ENCODE peak calls at places on chromosomes 7 and 10, in six cellular contexts. L is left lung, Q is foreskin keratinocyte, U is upper lobe of right lung, B is heart left ventricle, C is pancreas. W is an unnamed sample.

GRCh38 chr10:124106241-124106905 is 13.0 kb upstream of the CHST15 start:
- ATAC-seq in B (peak; percentile 26), Q (peak; percentile 75), L (peak; percentile 86), C (peak; percentile 83), U (peak; percentile 70), W (peak; percentile 88)

GRCh38 chr10:84825330-84825729 is 496.9 kb downstream of the CCSER2 start:
- ATAC-seq in C (peak; percentile 75), L (peak; percentile 93), B (peak; percentile 89), Q (peak; percentile 85), U (peak; percentile 72), W (no peak)

GRCh38 chr7:8176370-8177081 is 85.4 kb downstream of the ICA1 start:
- ATAC-seq in U (peak; percentile 79), L (peak; percentile 66), Q (no peak), C (peak; percentile 51), B (peak; percentile 55), W (peak; percentile 16)

GRCh38 chr7:26457702-26458327 is 166.2 kb downstream of the SNX10 start:
- ATAC-seq in Q (no peak), B (no peak), C (no peak), L (no peak), U (no peak), W (no peak)

GRCh38 chr7:124777268-124777667 is 11.7 kb upstream of the GPR37 start:
- ATAC-seq in Q (peak; percentile 63), C (no peak), L (no peak), U (no peak), B (no peak), W (no peak)

GRCh38 chr10:95767884-95768556 is 12.1 kb downstream of the ENTPD1 start:
- ATAC-seq in L (peak; percentile 76), Q (peak; percentile 34), B (peak; percentile 55), C (no peak), U (peak; percentile 73), W (peak; percentile 60)

GRCh38 chr10:88379575-88379974 is 203.5 kb downstream of the RNLS start:
- ATAC-seq in Q (no peak), L (no peak), U (no peak), C (no peak), B (no peak), W (no peak)

GRCh38 chr7:140587243-140587642 is 53.4 kb downstream of the DENND2A start:
- ATAC-seq in B (no peak), C (no peak), L (no peak), Q (no peak), U (no peak), W (no peak)

GRCh38 chr10:114544045-114544659 is 113.9 kb downstream of the ABLIM1 start:
- ATAC-seq in U (peak; percentile 23), Q (peak; percentile 85), C (no peak), B (no peak), L (no peak), W (no peak)

GRCh38 chr10:133293810-133294119 is 14.9 kb downstream of the TUBGCP2 start:
- ATAC-seq in L (peak; percentile 9), C (peak; percentile 9), Q (no peak), U (peak; percentile 6), B (no peak), W (no peak)

GRCh38 chr7:29336851-29337627 is 142.5 kb downstream of the CHN2 start:
- ATAC-seq in L (no peak), Q (no peak), U (no peak), C (peak; percentile 84), B (peak; percentile 56), W (no peak)

GRCh38 chr7:106947244-106947728 is 82.2 kb downstream of the PIK3CG start:
- ATAC-seq in L (peak; percentile 88), U (peak; percentile 86), C (peak; percentile 85), Q (peak; percentile 85), B (peak; percentile 90), W (peak; percentile 75)

DNA sequence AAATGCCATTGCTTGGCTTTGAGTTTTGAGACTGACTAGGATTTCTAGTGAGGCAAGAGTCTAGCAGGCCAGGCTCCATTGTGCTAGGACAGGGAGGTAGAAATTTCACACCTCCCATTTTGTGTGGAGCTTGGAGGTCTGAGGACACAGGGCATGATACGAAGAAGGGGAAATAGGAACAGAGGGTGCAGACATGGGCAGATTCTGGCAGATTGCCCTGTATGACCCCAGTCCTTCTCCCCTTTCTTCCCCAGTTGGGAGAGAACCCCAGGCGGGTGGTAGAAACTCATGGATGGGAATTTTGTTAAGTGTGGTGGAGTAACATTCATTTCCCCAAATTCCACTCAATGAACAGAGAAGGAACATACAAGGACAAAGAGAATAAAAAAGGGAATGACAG is 54.4 kb downstream of the RAMP3 start:
- ATAC-seq in Q (no peak), U (no peak), C (no peak), B (no peak), L (no peak), W (no peak)
- H3K27me3 ChIP-seq in Q (peaks cover 44% of the 10 kb centered on the region), U (no peaks in the 10 kb centered on the region), C (no peaks in the 10 kb centered on the region), B (no peaks in the 10 kb centered on the region), L (peaks cover 16% of the 10 kb centered on the region), W (peaks cover 55% of the 10 kb centered on the region)

GRCh38 chr10:8036521-8037198 is 17.8 kb upstream of the GATA3 start:
- ATAC-seq in L (no peak), C (no peak), U (no peak), B (no peak), Q (no peak), W (no peak)

GRCh38 chr10:8034666-8035640 is 19.5 kb upstream of the GATA3 start:
- ATAC-seq in C (peak; percentile 53), B (no peak), L (no peak), U (no peak), Q (peak; percentile 18), W (no peak)

GRCh38 chr10:8033812-8034665 is 20.4 kb upstream of the GATA3 start:
- ATAC-seq in L (no peak), C (peak; percentile 38), B (peak; percentile 55), Q (peak; percentile 31), U (peak; percentile 14), W (no peak)

GRCh38 chr10:8035641-8036520 is 18.6 kb upstream of the GATA3 start:
- ATAC-seq in C (no peak), B (no peak), L (no peak), U (no peak), Q (no peak), W (no peak)

DNA sequence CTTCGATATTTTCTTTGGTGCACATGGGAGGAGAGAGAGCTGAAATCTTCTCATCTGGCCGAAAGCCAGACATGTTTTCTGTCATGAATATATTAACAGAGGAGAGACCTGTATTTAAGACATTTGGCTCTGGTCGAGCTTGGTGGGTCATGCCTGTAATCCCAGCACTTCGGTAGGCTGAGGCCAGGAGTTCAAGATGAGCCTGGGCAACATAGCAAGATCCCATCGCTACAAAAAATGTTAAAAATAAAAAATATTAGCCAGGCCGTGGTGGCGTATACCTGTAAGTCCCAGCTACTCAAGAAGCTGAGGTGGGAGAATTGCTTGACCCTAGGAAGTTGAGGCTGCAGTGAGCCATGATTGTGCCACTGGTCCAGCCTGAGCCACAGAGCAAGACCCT is 21.9 kb upstream of the GATA3 start:
- ATAC-seq in B (no peak), U (no peak), C (no peak), Q (no peak), L (no peak), W (no peak)
- H3K27me3 ChIP-seq in B (peaks cover 42% of the 10 kb centered on the region), U (peaks cover 70% of the 10 kb centered on the region), C (peaks cover 5% of the 10 kb centered on the region), Q (peaks cover 61% of the 10 kb centered on the region), L (peaks cover 84% of the 10 kb centered on the region), W (peaks cover 87% of the 10 kb centered on the region)

GRCh38 chr10:47379445-47379785 is 4.7 kb downstream of the ZNF488 start:
- ATAC-seq in B (no peak), U (no peak), C (no peak), L (no peak), Q (no peak), W (no peak)
- H3K27me3 ChIP-seq in B (peaks cover 5% of the 10 kb centered on the region), U (peaks cover 3% of the 10 kb centered on the region), C (no peaks in the 10 kb centered on the region), L (peaks cover 43% of the 10 kb centered on the region), Q (no peaks in the 10 kb centered on the region), W (peaks cover 40% of the 10 kb centered on the region)

GRCh38 chr10:100683545-100684127 is 61.7 kb upstream of the PAX2 start:
- ATAC-seq in L (no peak), C (no peak), B (no peak), Q (no peak), U (no peak), W (no peak)

GRCh38 chr10:100688201-100688600 is 57.2 kb upstream of the PAX2 start:
- ATAC-seq in C (no peak), B (no peak), L (no peak), Q (no peak), U (no peak), W (no peak)

GRCh38 chr10:100684688-100685235 is 60.6 kb upstream of the PAX2 start:
- ATAC-seq in B (no peak), C (no peak), U (no peak), L (no peak), Q (no peak), W (no peak)

GRCh38 chr10:100685331-100685730 is 60.1 kb upstream of the PAX2 start:
- ATAC-seq in U (no peak), L (no peak), C (no peak), Q (no peak), B (no peak), W (no peak)

DNA sequence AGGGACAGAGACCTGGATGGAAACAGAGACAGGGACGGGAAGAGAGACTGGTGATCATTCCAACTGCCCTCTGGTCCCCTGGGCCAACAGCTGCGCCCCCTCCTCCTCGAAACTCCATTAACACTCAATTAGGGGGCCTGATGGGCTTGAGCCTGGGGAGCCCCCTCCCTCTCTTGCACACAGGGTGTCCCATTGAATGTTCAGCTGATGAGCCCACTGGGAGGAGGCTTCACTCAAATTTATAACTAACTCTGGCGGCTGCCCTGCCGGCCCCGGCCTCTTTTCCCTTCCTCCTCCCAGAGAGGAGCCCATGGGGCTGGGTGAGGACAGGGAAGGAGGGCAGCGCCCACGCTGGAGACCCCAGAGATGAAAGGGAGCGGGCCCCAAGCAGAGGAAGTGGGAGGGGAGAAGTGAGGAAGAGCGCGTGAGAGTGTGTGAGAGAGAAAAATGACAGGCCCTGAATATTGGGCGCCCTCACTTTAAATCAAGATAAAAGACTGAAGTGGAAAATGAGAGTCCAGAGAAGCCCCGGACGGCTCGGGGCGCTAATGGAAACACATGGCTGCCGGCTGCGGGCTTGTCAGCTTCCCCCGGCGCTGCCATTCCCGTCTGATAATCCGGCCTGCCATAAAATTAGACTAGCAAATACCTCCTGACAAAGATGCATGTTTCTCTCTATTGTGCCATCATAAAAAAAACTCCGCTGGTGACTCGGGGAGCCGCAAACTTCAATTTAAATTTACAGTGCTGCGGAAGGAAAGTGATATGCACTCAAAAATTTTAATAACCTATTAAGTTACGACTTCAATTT is 58.0 kb upstream of the PAX2 start:
- ATAC-seq in L (no peak), C (no peak), B (no peak), Q (no peak), U (no peak), W (no peak)
- H3K27me3 ChIP-seq in L (peaks cover 100% of the 10 kb centered on the region), C (no peaks in the 10 kb centered on the region), B (peaks cover 53% of the 10 kb centered on the region), Q (peaks cover 93% of the 10 kb centered on the region), U (peaks cover 86% of the 10 kb centered on the region), W (peaks cover 100% of the 10 kb centered on the region)

GRCh38 chr7:6056616-6057015 is 25.4 kb downstream of the ANKRD61 start:
- ATAC-seq in B (no peak), C (no peak), L (no peak), Q (no peak), U (no peak), W (no peak)
- H3K27me3 ChIP-seq in B (no peaks in the 10 kb centered on the region), C (no peaks in the 10 kb centered on the region), L (no peaks in the 10 kb centered on the region), Q (no peaks in the 10 kb centered on the region), U (no peaks in the 10 kb centered on the region), W (no peaks in the 10 kb centered on the region)

W was measured in gastroesophageal sphincter.